ENCODE peak calls at places on chromosome 17, in five cellular contexts. I, E, K, Q and U are unnamed samples. For H3K4me1, the result is how much of the 10 kb centered on the place peaks cover.

GRCh38 chr17:63435681-63436522 is 10.2 kb downstream of the CYB561 start:
- DNase-seq in K (no peak), I (no peak), E (no peak), Q (no peak), U (peak)

GRCh38 chr17:13222931-13223330 is 205.1 kb upstream of the ELAC2 start:
- DNase-seq in K (no peak), E (no peak), Q (no peak), I (no peak), U (no peak)

GRCh38 chr17:79600613-79601221 is 10.1 kb downstream of the RBFOX3 start:
- DNase-seq in I (no peak), E (no peak), K (no peak), Q (no peak), U (no peak)

GRCh38 chr17:80980397-80981061 is 11.1 kb upstream of the CHMP6 start:
- DNase-seq in K (no peak), Q (no peak), I (no peak), E (no peak), U (no peak)

GRCh38 chr17:5019475-5019956 is 15.7 kb downstream of the SLC52A1 start:
- DNase-seq in I (no peak), Q (no peak), K (no peak), E (no peak), U (no peak)

GRCh38 chr17:43702636-43703035 is 40.9 kb upstream of the MEOX1 start:
- DNase-seq in Q (no peak), E (no peak), K (no peak), I (no peak), U (no peak)

GRCh38 chr17:36149296-36149820 is 27.1 kb downstream of the TBC1D3B start:
- DNase-seq in K (no peak), E (no peak), Q (peak), I (no peak), U (peak)

GRCh38 chr17:51475650-51476221 is 215.4 kb downstream of the UTP18 start:
- DNase-seq in I (no peak), E (no peak), K (no peak), Q (no peak), U (no peak)

GRCh38 chr17:50630524-50631194 is 4.0 kb upstream of the ABCC3 start:
- DNase-seq in Q (no peak), I (peak), E (no peak), K (peak), U (peak)

GRCh38 chr17:59734226-59734625 is 26.8 kb downstream of the VMP1 start:
- DNase-seq in E (no peak), K (no peak), Q (no peak), I (no peak), U (no peak)

GRCh38 chr17:58679263-58680037 is 12.4 kb downstream of the TEX14 start:
- DNase-seq in Q (no peak), E (no peak), I (peak), K (no peak), U (no peak)

GRCh38 chr17:57944796-57945362 is 10.3 kb downstream of the CUEDC1 start:
- DNase-seq in I (no peak), E (no peak), K (no peak), Q (no peak), U (no peak)

GRCh38 chr17:83100853-83101391 is 21.5 kb downstream of the METRNL start:
- DNase-seq in K (no peak), Q (no peak), I (no peak), E (no peak), U (no peak)

GRCh38 chr17:48552453-48553189 is 7.7 kb upstream of the HOXB2 start:
- DNase-seq in K (no peak), Q (no peak), E (no peak), I (no peak), U (no peak)

GRCh38 chr17:73342549-73343167 is 30.9 kb upstream of the CDC42EP4 start:
- DNase-seq in E (no peak), I (no peak), Q (no peak), K (no peak), U (no peak)

GRCh38 chr17:48192321-48192731 is 84.8 kb downstream of the SNX11 start:
- DNase-seq in E (no peak), K (no peak), I (no peak), Q (no peak), U (no peak)

GRCh38 chr17:45366691-45367090 is 49.9 kb upstream of the MAP3K14 start:
- DNase-seq in K (no peak), E (no peak), Q (no peak), I (no peak), U (no peak)
- H3K4me1 ChIP-seq in K (under half), E (under half), Q (under half), I (half or more), U (under half)

GRCh38 chr17:74759941-74760340 is 11.5 kb downstream of the NHERF1 start:
- DNase-seq in I (no peak), E (no peak), Q (no peak), K (no peak), U (no peak)
- H3K4me1 ChIP-seq in I (half or more), E (half or more), Q (under half), K (half or more), U (under half)

GRCh38 chr17:76439314-76439928 is 13.5 kb downstream of the UBE2O start:
- DNase-seq in E (no peak), I (no peak), K (no peak), Q (no peak), U (no peak)

GRCh38 chr17:76444518-76445311 is 8.2 kb downstream of the UBE2O start:
- DNase-seq in K (no peak), I (no peak), Q (no peak), E (no peak), U (no peak)

GRCh38 chr17:76441681-76442340 is 11.1 kb downstream of the UBE2O start:
- DNase-seq in Q (no peak), I (no peak), E (no peak), K (no peak), U (no peak)

GRCh38 chr17:76440722-76441362 is 12.1 kb downstream of the UBE2O start:
- DNase-seq in K (no peak), E (no peak), I (no peak), Q (no peak), U (no peak)

DNA sequence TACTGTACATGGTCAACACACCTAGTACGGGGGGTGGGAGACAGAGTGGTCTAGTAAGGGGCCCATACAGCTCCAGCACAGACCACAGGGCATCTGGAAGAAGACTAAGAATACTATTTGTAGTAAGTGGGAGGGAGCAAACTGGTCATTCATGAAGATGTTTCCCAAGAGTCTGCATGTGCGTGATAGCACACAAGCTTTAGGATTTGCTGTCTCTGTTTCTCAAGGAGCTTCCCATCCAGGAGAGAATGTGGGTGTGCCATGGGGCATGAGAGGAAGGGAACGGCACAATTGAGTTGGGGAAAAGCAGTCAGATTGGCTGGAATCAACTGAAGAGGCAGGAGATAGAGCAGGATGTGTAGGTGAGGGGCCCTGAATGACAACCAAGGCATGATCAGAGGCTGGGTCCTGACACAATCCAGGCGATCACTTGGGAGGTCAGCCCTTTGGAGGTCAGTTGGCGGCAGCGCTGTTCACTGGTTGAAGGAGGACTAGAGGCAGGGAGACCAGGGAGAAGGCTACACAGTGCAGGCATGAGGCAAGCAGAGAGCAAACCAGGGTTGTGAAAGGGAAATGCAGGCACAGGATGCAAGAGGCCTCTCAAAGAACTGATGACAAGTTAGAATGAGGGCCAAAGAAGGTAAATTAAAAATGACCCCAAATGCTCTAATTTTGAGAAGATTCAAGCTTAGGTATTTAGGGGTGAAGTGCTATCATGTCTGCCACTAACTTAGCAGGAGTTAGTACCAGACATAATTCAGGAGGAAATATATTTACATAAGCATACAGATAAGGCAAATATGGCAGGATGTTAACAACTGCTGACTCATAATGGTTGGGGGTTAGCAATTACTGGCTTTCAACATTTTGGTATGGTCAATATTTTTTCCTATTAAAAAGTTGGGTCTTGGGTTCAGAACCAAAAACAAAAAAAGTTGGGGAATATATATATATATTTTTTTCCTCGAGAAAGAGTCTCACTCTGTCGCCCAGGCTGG is 10.3 kb downstream of the UBE2O start:
- DNase-seq in K (no peak), E (no peak), I (no peak), Q (no peak), U (no peak)
- H3K4me1 ChIP-seq in K (under half), E (half or more), I (half or more), Q (under half), U (under half)

DNA sequence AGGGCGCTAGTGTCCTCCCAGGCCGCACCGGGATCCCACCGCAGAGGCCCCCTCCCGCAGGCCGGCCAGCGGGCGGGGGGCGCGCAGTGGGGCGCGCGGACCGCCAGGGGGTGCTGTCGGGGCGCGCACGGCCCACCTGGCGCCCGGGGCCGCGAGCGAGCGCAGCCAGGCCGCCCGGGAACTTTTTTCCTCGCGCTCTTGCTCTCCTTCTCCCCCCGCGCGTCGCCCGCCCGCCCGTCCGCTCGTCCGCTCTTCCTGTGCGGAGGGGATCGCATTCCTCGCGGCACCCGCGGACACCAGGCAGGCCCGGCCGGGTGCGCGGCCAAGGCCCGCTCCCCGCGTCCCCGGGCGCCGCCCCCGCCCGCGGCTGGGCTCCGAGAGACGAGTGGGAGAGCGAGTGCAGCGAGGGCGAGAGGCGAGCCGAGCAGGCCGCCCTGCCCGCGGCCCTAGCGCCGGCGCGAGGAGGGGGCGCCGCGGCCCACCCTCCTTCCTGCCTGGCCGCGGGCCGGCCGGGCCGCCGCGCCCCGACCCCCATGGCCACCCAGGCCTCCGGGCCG is at the start of gene RAI1:
- DNase-seq in Q (peak), K (peak), E (peak), I (no peak), U (peak)
- H3K4me1 ChIP-seq in Q (under half), K (under half), E (under half), I (half or more), U (under half)